ENCODE peak calls at places on chromosomes 13 and 19, in five cellular contexts. One of them, this sample, is unnamed.

GRCh38 chr13:44903596-44903995 is 85.7 kb downstream of the NUFIP1 start:
- DNase-seq in Calu3: no peak
- DNase-seq in B cell: no peak
- DNase-seq in retinal pigment epithelial cell: peak
- DNase-seq in neural crest cell: no peak
- DNase-seq in this sample: no peak

GRCh38 chr19:5590151-5590864 is 22.6 kb upstream of the TINCR start:
- DNase-seq in Calu3: no peak
- DNase-seq in B cell: no peak
- DNase-seq in retinal pigment epithelial cell: no peak
- DNase-seq in neural crest cell: no peak
- DNase-seq in this sample: no peak

GRCh38 chr19:47430041-47430802 is 10.9 kb upstream of the MEIS3 start:
- DNase-seq in Calu3: peak
- DNase-seq in B cell: no peak
- DNase-seq in retinal pigment epithelial cell: no peak
- DNase-seq in neural crest cell: no peak
- DNase-seq in this sample: peak

GRCh38 chr13:97631158-97631557 is 197.2 kb downstream of the RAP2A start:
- DNase-seq in Calu3: no peak
- DNase-seq in B cell: no peak
- DNase-seq in retinal pigment epithelial cell: no peak
- DNase-seq in neural crest cell: no peak
- DNase-seq in this sample: no peak

GRCh38 chr13:34256236-34256635 is 438.3 kb downstream of the RFC3 start:
- DNase-seq in Calu3: no peak
- DNase-seq in B cell: peak
- DNase-seq in retinal pigment epithelial cell: no peak
- DNase-seq in neural crest cell: no peak
- DNase-seq in this sample: no peak

GRCh38 chr19:49362926-49363264 is 679 bp upstream of the TEAD2 start:
- DNase-seq in Calu3: no peak
- DNase-seq in B cell: no peak
- DNase-seq in retinal pigment epithelial cell: no peak
- DNase-seq in neural crest cell: no peak
- DNase-seq in this sample: peak

GRCh38 chr19:11374449-11375142 is at the start of gene SWSAP1:
- DNase-seq in Calu3: peak
- DNase-seq in B cell: peak
- DNase-seq in retinal pigment epithelial cell: peak
- DNase-seq in neural crest cell: peak
- DNase-seq in this sample: peak

GRCh38 chr13:24290280-24290932 is 19.0 kb upstream of the C1QTNF9 start:
- DNase-seq in Calu3: no peak
- DNase-seq in B cell: no peak
- DNase-seq in retinal pigment epithelial cell: no peak
- DNase-seq in neural crest cell: no peak
- DNase-seq in this sample: no peak

GRCh38 chr13:33194820-33195692 is 90.5 kb downstream of the STARD13 start:
- DNase-seq in Calu3: no peak
- DNase-seq in B cell: no peak
- DNase-seq in retinal pigment epithelial cell: no peak
- DNase-seq in neural crest cell: no peak
- DNase-seq in this sample: no peak

GRCh38 chr19:4916292-4917082 is 7.2 kb downstream of the UHRF1 start:
- DNase-seq in Calu3: no peak
- DNase-seq in B cell: peak
- DNase-seq in retinal pigment epithelial cell: no peak
- DNase-seq in neural crest cell: no peak
- DNase-seq in this sample: peak

GRCh38 chr13:49810825-49811526 is 18.5 kb upstream of the KPNA3 start:
- DNase-seq in Calu3: no peak
- DNase-seq in B cell: no peak
- DNase-seq in retinal pigment epithelial cell: no peak
- DNase-seq in neural crest cell: no peak
- DNase-seq in this sample: no peak

GRCh38 chr13:30857018-30857417 is 49.1 kb upstream of the MEDAG start:
- DNase-seq in Calu3: no peak
- DNase-seq in B cell: no peak
- DNase-seq in retinal pigment epithelial cell: no peak
- DNase-seq in neural crest cell: no peak
- DNase-seq in this sample: no peak

GRCh38 chr13:38824342-38824741 is 137.5 kb downstream of the FREM2 start:
- DNase-seq in Calu3: peak
- DNase-seq in B cell: no peak
- DNase-seq in retinal pigment epithelial cell: no peak
- DNase-seq in neural crest cell: no peak
- DNase-seq in this sample: peak

GRCh38 chr13:20848203-20848602 is 54.3 kb downstream of the XPO4 start:
- DNase-seq in Calu3: no peak
- DNase-seq in B cell: no peak
- DNase-seq in retinal pigment epithelial cell: no peak
- DNase-seq in neural crest cell: no peak
- DNase-seq in this sample: no peak

GRCh38 chr13:79427265-79427664 is 21.2 kb upstream of the RBM26 start:
- DNase-seq in Calu3: no peak
- DNase-seq in B cell: no peak
- DNase-seq in retinal pigment epithelial cell: no peak
- DNase-seq in neural crest cell: no peak
- DNase-seq in this sample: no peak

GRCh38 chr13:79429309-79429708 is 23.3 kb upstream of the RBM26 start:
- DNase-seq in Calu3: no peak
- DNase-seq in B cell: no peak
- DNase-seq in retinal pigment epithelial cell: no peak
- DNase-seq in neural crest cell: no peak
- DNase-seq in this sample: no peak

GRCh38 chr13:79423340-79423739 is 17.3 kb upstream of the RBM26 start:
- DNase-seq in Calu3: no peak
- DNase-seq in B cell: no peak
- DNase-seq in retinal pigment epithelial cell: no peak
- DNase-seq in neural crest cell: no peak
- DNase-seq in this sample: no peak

DNA sequence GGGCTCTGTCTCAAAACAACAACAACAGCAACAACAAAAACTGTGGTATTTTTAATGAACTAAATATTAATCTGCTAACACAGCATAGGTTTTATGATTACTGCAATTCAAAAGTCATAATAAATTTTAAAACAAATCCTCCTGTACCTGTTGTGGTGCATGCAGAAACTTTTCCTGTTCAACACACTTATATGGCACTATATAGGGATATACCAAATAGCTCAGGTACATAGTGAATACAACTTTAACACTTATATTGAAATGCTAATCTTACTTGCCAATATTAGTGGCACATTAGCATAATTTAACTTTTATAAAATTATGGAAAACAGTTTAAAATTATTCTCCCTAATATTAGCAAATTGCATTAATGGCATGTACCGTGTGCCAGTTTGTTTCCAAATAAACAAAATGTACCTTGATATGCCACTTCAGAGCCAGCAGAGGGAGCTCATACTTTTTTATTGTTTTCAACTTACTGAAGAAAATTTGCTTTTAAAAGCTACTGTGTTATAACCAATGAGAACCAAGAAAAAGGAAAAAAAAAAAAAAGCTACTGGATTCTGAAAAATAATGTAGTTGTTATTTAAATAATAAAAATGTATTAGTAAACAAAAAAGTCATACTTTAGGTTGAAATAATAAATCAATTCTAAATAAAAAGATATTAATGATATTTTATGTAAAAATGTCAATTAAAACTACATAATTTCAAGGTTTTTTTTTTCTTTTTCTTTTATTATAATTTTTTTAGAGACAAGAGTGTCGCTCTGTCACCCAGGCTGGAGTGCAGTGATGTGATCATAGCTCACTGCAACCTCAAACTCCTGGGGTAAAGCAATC is 18.0 kb upstream of the RBM26 start:
- DNase-seq in Calu3: no peak
- DNase-seq in B cell: no peak
- DNase-seq in retinal pigment epithelial cell: no peak
- DNase-seq in neural crest cell: no peak
- DNase-seq in this sample: no peak
- TF ChIP-seq CTCF in Calu3: no peak
- TF ChIP-seq CTCF in B cell: peak
- TF ChIP-seq CTCF in retinal pigment epithelial cell: peak
- TF ChIP-seq CTCF in neural crest cell: peak
- TF ChIP-seq CTCF in this sample: peak

DNA sequence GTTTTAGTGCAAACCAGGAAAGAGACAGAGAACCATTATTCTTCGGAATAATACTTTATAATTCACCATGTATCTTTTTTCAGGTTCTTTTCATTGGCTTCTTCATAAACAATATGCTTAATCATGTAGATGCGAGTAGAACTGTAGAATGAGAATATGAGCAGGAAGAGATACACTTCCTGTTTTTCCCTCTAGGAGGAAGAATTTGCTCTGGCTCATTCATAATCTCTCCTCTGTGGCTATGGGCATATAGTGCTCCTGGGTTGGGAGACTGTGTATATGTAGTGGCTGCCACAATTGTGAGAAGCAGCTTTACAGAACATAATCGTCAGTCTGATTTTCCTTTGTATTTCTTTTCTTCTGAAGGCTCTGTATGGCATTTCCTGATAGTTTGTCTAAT is 2.8 kb upstream of the DCLK1 start:
- DNase-seq in Calu3: no peak
- DNase-seq in B cell: no peak
- DNase-seq in retinal pigment epithelial cell: no peak
- DNase-seq in neural crest cell: no peak
- DNase-seq in this sample: no peak
- TF ChIP-seq CTCF in Calu3: no peak
- TF ChIP-seq CTCF in B cell: no peak
- TF ChIP-seq CTCF in retinal pigment epithelial cell: peak
- TF ChIP-seq CTCF in neural crest cell: peak
- TF ChIP-seq CTCF in this sample: no peak

GRCh38 chr19:1707240-1707639 is 46.1 kb upstream of the ONECUT3 start:
- DNase-seq in Calu3: no peak
- DNase-seq in B cell: no peak
- DNase-seq in retinal pigment epithelial cell: no peak
- DNase-seq in neural crest cell: no peak
- DNase-seq in this sample: no peak
- TF ChIP-seq CTCF in Calu3: no peak
- TF ChIP-seq CTCF in B cell: no peak
- TF ChIP-seq CTCF in retinal pigment epithelial cell: no peak
- TF ChIP-seq CTCF in neural crest cell: no peak
- TF ChIP-seq CTCF in this sample: no peak

GRCh38 chr19:1158885-1159448 is 15.1 kb downstream of the SBNO2 start:
- DNase-seq in Calu3: no peak
- DNase-seq in B cell: peak
- DNase-seq in retinal pigment epithelial cell: no peak
- DNase-seq in neural crest cell: no peak
- DNase-seq in this sample: no peak

GRCh38 chr19:1159864-1160595 is 14.0 kb downstream of the SBNO2 start:
- DNase-seq in Calu3: no peak
- DNase-seq in B cell: peak
- DNase-seq in retinal pigment epithelial cell: no peak
- DNase-seq in neural crest cell: no peak
- DNase-seq in this sample: no peak

GRCh38 chr19:1156830-1157615 is 17.0 kb downstream of the SBNO2 start:
- DNase-seq in Calu3: no peak
- DNase-seq in B cell: peak
- DNase-seq in retinal pigment epithelial cell: no peak
- DNase-seq in neural crest cell: no peak
- DNase-seq in this sample: no peak

GRCh38 chr19:1156305-1156801 is 17.7 kb downstream of the SBNO2 start:
- DNase-seq in Calu3: no peak
- DNase-seq in B cell: peak
- DNase-seq in retinal pigment epithelial cell: no peak
- DNase-seq in neural crest cell: no peak
- DNase-seq in this sample: no peak

GRCh38 chr19:1157931-1158884 is 15.9 kb downstream of the SBNO2 start:
- DNase-seq in Calu3: no peak
- DNase-seq in B cell: peak
- DNase-seq in retinal pigment epithelial cell: no peak
- DNase-seq in neural crest cell: no peak
- DNase-seq in this sample: no peak
- TF ChIP-seq CTCF in Calu3: no peak
- TF ChIP-seq CTCF in B cell: no peak
- TF ChIP-seq CTCF in retinal pigment epithelial cell: no peak
- TF ChIP-seq CTCF in neural crest cell: no peak
- TF ChIP-seq CTCF in this sample: no peak

DNA sequence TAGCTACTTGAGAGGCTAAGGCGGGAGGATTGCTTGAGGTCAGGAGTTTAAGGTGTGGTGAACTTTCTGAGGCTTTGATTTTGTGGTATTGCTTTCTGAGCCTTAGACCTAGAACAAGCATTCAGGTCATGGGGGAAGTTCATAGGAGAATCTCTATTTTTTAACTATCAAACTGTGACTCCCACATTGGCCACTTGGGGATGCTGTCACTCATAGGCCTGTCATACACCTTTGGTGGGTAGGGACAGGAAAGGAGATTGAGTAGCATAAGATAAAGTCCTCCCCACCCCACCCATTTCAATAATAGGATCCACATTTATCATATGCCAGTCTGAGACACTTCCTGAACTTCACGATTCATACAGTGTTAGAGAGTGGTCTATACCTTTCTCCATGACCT is 41.9 kb upstream of the PSG2 start:
- DNase-seq in Calu3: no peak
- DNase-seq in B cell: no peak
- DNase-seq in retinal pigment epithelial cell: no peak
- DNase-seq in neural crest cell: no peak
- DNase-seq in this sample: no peak
- TF ChIP-seq CTCF in Calu3: no peak
- TF ChIP-seq CTCF in B cell: no peak
- TF ChIP-seq CTCF in retinal pigment epithelial cell: peak
- TF ChIP-seq CTCF in neural crest cell: no peak
- TF ChIP-seq CTCF in this sample: no peak

GRCh38 chr19:2540646-2541454 is 64.9 kb downstream of the GADD45B start:
- DNase-seq in Calu3: peak
- DNase-seq in B cell: no peak
- DNase-seq in retinal pigment epithelial cell: peak
- DNase-seq in neural crest cell: peak
- DNase-seq in this sample: no peak
- TF ChIP-seq CTCF in Calu3: no peak
- TF ChIP-seq CTCF in B cell: no peak
- TF ChIP-seq CTCF in retinal pigment epithelial cell: peak
- TF ChIP-seq CTCF in neural crest cell: peak
- TF ChIP-seq CTCF in this sample: no peak